ENCODE peak calls at places on chromosomes 3 and 15, in seven cellular contexts. T is A549, X is breast epithelium, Y is transverse colon, U is Peyer's patch, W is adrenal gland, D is GM12878. B is an unnamed sample.

GRCh38 chr3:177618873-177619771 is 421.8 kb upstream of the TBL1XR1 start:
- DNase-seq in T (no peak), X (no peak), Y (no peak), U (no peak), W (no peak), D (no peak), B (no peak)

GRCh38 chr15:46410681-46411080 is 775.9 kb downstream of the SQOR start:
- DNase-seq in T (no peak), X (no peak), Y (no peak), U (no peak), W (no peak), D (no peak), B (no peak)

GRCh38 chr3:26559252-26559651 is 63.3 kb upstream of the LRRC3B start:
- DNase-seq in T (no peak), X (no peak), Y (no peak), U (no peak), W (no peak), D (no peak), B (no peak)

GRCh38 chr3:2929574-2929973 is 180.6 kb downstream of the IL5RA start:
- DNase-seq in T (no peak), X (no peak), Y (no peak), U (no peak), W (no peak), D (no peak), B (no peak)

GRCh38 chr3:64345351-64345750 is 120.1 kb upstream of the PRICKLE2 start:
- DNase-seq in T (peak; percentile 13), X (no peak), Y (no peak), U (no peak), W (no peak), D (no peak), B (no peak)

GRCh38 chr3:73623996-73624362 is 762 bp downstream of the PDZRN3 start:
- DNase-seq in T (no peak), X (no peak), Y (peak; percentile 38), U (peak; percentile 45), W (peak; percentile 71), D (no peak), B (no peak)

GRCh38 chr3:183264249-183264648 is 11.2 kb downstream of the B3GNT5 start:
- DNase-seq in T (no peak), X (no peak), Y (no peak), U (no peak), W (no peak), D (no peak), B (no peak)

GRCh38 chr3:52406231-52406661 is 38.7 kb downstream of the SEMA3G start:
- DNase-seq in T (no peak), X (no peak), Y (peak; percentile 78), U (peak; percentile 52), W (no peak), D (no peak), B (peak; percentile 53)

GRCh38 chr3:141934354-141934753 is 57.9 kb downstream of the ATP1B3 start:
- DNase-seq in T (no peak), X (no peak), Y (no peak), U (no peak), W (no peak), D (no peak), B (no peak)

GRCh38 chr3:172038823-172039222 is 555 bp upstream of the FNDC3B start:
- DNase-seq in T (no peak), X (no peak), Y (no peak), U (peak; percentile 51), W (peak; percentile 63), D (no peak), B (no peak)

GRCh38 chr3:71191031-71191482 is 392.5 kb downstream of the FOXP1 start:
- DNase-seq in T (no peak), X (no peak), Y (no peak), U (no peak), W (no peak), D (no peak), B (no peak)

GRCh38 chr3:71194785-71195184 is 388.7 kb downstream of the FOXP1 start:
- DNase-seq in T (no peak), X (no peak), Y (no peak), U (no peak), W (no peak), D (no peak), B (no peak)

GRCh38 chr3:71197841-71198565 is 385.5 kb downstream of the FOXP1 start:
- DNase-seq in T (no peak), X (no peak), Y (no peak), U (no peak), W (no peak), D (no peak), B (no peak)

GRCh38 chr3:71195492-71195891 is 388.0 kb downstream of the FOXP1 start:
- DNase-seq in T (no peak), X (no peak), Y (no peak), U (no peak), W (no peak), D (no peak), B (no peak)
- TF ChIP-seq CTCF in T (no peak), X (no peak), Y (no peak), U (no peak), W (no peak), D (no peak), B (no peak)

GRCh38 chr15:63065262-63066234 is 23.0 kb downstream of the TPM1 start:
- DNase-seq in T (peak; percentile 63), X (no peak), Y (no peak), U (no peak), W (peak; percentile 49), D (no peak), B (no peak)

GRCh38 chr15:63066302-63066701 is 23.8 kb downstream of the TPM1 start:
- DNase-seq in T (no peak), X (no peak), Y (no peak), U (no peak), W (peak; percentile 38), D (no peak), B (no peak)

GRCh38 chr15:63070681-63071129 is 28.2 kb downstream of the TPM1 start:
- DNase-seq in T (peak; percentile 20), X (no peak), Y (no peak), U (no peak), W (no peak), D (peak; percentile 25), B (no peak)

GRCh38 chr15:63069616-63069952 is 27.0 kb downstream of the TPM1 start:
- DNase-seq in T (peak; percentile 34), X (no peak), Y (no peak), U (no peak), W (no peak), D (no peak), B (no peak)

GRCh38 chr15:63067976-63068743 is 25.6 kb downstream of the TPM1 start:
- DNase-seq in T (peak; percentile 29), X (no peak), Y (no peak), U (no peak), W (peak; percentile 47), D (no peak), B (no peak)
- TF ChIP-seq POLR2A in T (no peak), X (no peak), Y (no peak), U (no peak), W (no peak), D (no peak), B (no peak)

DNA sequence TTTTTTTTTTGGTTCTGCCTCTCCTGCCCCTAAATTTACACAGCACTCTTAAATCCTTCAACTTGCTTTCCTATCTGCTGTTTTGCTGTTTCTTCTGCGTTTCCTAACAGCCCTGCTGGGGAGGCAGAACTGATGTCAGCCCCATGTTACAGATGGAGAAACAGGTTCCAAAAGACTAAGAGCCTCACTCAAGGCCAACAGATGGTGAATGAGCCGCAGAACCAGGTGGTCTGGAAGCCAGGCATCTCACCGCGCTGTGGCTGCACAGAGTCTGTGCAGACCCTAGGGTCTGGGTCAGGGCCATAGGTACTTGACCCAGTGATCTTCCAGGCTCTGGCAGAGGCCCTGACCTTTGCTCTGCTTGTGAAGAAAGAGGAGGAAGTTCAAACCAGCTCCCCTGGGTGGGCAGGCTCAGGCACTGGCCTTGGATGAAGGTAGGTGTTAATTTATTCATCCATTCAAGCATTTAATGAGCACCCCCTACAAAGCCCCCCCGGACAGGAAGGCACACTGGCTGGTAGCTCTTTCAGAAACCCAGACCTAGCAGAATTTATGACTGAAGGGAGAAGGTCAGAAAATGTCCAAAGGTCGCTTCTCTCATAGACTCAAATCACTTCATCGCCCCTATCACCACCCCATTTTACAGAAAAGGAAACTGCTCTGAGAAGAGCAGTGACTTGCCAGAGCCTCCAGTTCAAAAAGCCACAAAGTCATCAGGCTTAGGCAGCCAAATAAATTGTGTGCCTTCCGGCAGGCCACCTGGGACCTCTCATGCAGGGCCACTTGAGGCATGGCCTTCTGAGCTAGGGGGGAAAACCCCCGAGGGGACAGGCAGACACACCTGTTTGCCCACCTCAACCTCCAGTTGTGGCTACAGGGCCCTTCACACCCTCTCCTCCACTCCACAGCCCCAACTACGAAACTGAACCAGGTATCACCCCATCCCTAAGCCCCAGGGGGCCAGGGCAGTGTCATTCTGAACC is 2.7 kb downstream of the CHDH start:
- DNase-seq in T (no peak), X (no peak), Y (no peak), U (no peak), W (peak; percentile 51), D (peak; percentile 53), B (peak; percentile 51)
- H3K27ac ChIP-seq in T (peak overlapping the region; percentile 49), X (peak overlapping the region; percentile 97), Y (peak overlapping the region; percentile 87), U (peak overlapping the region; percentile 97), W (no peak overlapping the region), D (peak overlapping the region; percentile 55), B (peak overlapping the region; percentile 99)

GRCh38 chr3:99624536-99625236 is 13.7 kb upstream of the COL8A1 start:
- DNase-seq in T (no peak), X (no peak), Y (no peak), U (no peak), W (no peak), D (no peak), B (no peak)

GRCh38 chr3:99625237-99625622 is 13.2 kb upstream of the COL8A1 start:
- DNase-seq in T (no peak), X (no peak), Y (no peak), U (no peak), W (no peak), D (no peak), B (no peak)

GRCh38 chr3:99620976-99621375 is 17.4 kb upstream of the COL8A1 start:
- DNase-seq in T (no peak), X (no peak), Y (no peak), U (no peak), W (no peak), D (no peak), B (no peak)

GRCh38 chr3:99614768-99615167 is 23.6 kb upstream of the COL8A1 start:
- DNase-seq in T (no peak), X (no peak), Y (no peak), U (no peak), W (no peak), D (no peak), B (no peak)

GRCh38 chr3:99620077-99620476 is 18.3 kb upstream of the COL8A1 start:
- DNase-seq in T (no peak), X (no peak), Y (no peak), U (no peak), W (no peak), D (no peak), B (no peak)
- TF ChIP-seq CTCF in T (no peak), X (no peak), Y (no peak), U (no peak), W (no peak), D (no peak), B (no peak)

DNA sequence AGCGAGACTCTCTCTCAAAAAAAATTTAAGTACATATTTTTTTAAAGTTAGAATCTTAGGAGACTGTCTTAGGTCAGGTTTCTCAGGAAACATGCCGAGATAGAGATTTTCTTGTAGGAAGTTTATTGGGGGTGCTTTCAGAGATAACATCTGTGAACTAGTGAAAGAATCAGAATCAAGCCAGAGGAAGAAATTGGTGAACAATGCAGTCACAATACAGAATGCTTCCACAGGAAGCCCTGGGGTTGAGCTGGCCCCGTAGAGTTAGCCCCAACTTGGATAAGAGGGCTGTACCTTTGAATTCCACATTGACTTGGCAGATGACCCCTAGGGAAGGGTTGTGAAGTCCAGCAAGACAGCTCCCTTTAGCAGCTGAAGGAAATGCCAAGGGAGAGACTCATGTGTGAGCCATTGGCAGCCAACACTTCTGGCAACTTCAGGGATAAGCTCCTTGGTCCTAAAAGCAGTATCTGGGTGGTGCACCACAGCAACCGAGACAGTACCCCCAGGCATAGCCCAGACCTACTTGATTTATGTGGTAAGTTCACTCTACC is 7.1 kb upstream of the PLCB2 start:
- DNase-seq in T (no peak), X (no peak), Y (no peak), U (no peak), W (no peak), D (no peak), B (no peak)
- TF ChIP-seq POLR2A in T (no peak), X (no peak), Y (no peak), U (no peak), W (no peak), D (no peak), B (no peak)